ENCODE peak calls at places on chromosomes 6 and 20, in four cellular contexts. One of them, this sample, is unnamed. For H3K27me3 and H3K36me3, the result is how much of the 10 kb centered on the place peaks cover.

GRCh38 chr6:25028346-25028745 is 92.6 kb upstream of the RIPOR2 start:
- DNase-seq in heart left ventricle: no peak
- DNase-seq in lung: no peak
- DNase-seq in GM23248: no peak
- DNase-seq in this sample: no peak

GRCh38 chr6:120077489-120077888 is 727.9 kb upstream of the MAN1A1 start:
- DNase-seq in heart left ventricle: no peak
- DNase-seq in lung: no peak
- DNase-seq in GM23248: peak
- DNase-seq in this sample: no peak

GRCh38 chr20:59023616-59024015 is 4.4 kb downstream of the TUBB1 start:
- DNase-seq in heart left ventricle: no peak
- DNase-seq in GM23248: no peak
- DNase-seq in lung: no peak
- DNase-seq in this sample: no peak

GRCh38 chr20:25352746-25353145 is 37.9 kb downstream of the ABHD12 start:
- DNase-seq in lung: no peak
- DNase-seq in heart left ventricle: no peak
- DNase-seq in GM23248: no peak
- DNase-seq in this sample: no peak

GRCh38 chr20:57323034-57323433 is 6.6 kb upstream of the SPO11 start:
- DNase-seq in GM23248: peak
- DNase-seq in lung: no peak
- DNase-seq in heart left ventricle: no peak
- DNase-seq in this sample: no peak

GRCh38 chr20:53901064-53901463 is 169.3 kb downstream of the BCAS1 start:
- DNase-seq in lung: no peak
- DNase-seq in GM23248: peak
- DNase-seq in heart left ventricle: no peak
- DNase-seq in this sample: no peak

GRCh38 chr6:26363882-26364825 is 844 bp upstream of the BTN3A2 start:
- DNase-seq in GM23248: peak
- DNase-seq in lung: no peak
- DNase-seq in heart left ventricle: no peak
- DNase-seq in this sample: no peak

GRCh38 chr20:61731363-61732181 is 334.1 kb downstream of the TAF4 start:
- DNase-seq in heart left ventricle: no peak
- DNase-seq in lung: no peak
- DNase-seq in GM23248: peak
- DNase-seq in this sample: no peak

GRCh38 chr6:110566346-110567125 is 90.1 kb upstream of the SLC22A16 start:
- DNase-seq in heart left ventricle: no peak
- DNase-seq in GM23248: peak
- DNase-seq in lung: no peak
- DNase-seq in this sample: no peak

GRCh38 chr20:35992713-35993335 is 24.4 kb downstream of the CNBD2 start:
- DNase-seq in lung: peak
- DNase-seq in heart left ventricle: peak
- DNase-seq in GM23248: peak
- DNase-seq in this sample: no peak

GRCh38 chr6:36827261-36828079 is 11.8 kb downstream of the CPNE5 start:
- DNase-seq in lung: no peak
- DNase-seq in GM23248: peak
- DNase-seq in heart left ventricle: peak
- DNase-seq in this sample: no peak

GRCh38 chr6:89928604-89929003 is 34.3 kb downstream of the GJA10 start:
- DNase-seq in GM23248: peak
- DNase-seq in lung: no peak
- DNase-seq in heart left ventricle: no peak
- DNase-seq in this sample: no peak

GRCh38 chr6:53696351-53696750 is 30.8 kb upstream of the KLHL31 start:
- DNase-seq in lung: no peak
- DNase-seq in GM23248: no peak
- DNase-seq in heart left ventricle: no peak
- DNase-seq in this sample: no peak

GRCh38 chr6:112881027-112881426 is 533.9 kb downstream of the RFPL4B start:
- DNase-seq in lung: no peak
- DNase-seq in heart left ventricle: no peak
- DNase-seq in GM23248: peak
- DNase-seq in this sample: no peak

GRCh38 chr20:33796263-33796906 is 14.8 kb upstream of the CHMP4B start:
- DNase-seq in heart left ventricle: no peak
- DNase-seq in GM23248: no peak
- DNase-seq in lung: peak
- DNase-seq in this sample: no peak

GRCh38 chr6:37987008-37987407 is 167.5 kb downstream of the ZFAND3 start:
- DNase-seq in GM23248: peak
- DNase-seq in lung: no peak
- DNase-seq in heart left ventricle: no peak
- DNase-seq in this sample: no peak

GRCh38 chr20:10240655-10241054 is 22.0 kb downstream of the SNAP25 start:
- DNase-seq in heart left ventricle: no peak
- DNase-seq in GM23248: no peak
- DNase-seq in lung: no peak
- DNase-seq in this sample: no peak

GRCh38 chr6:66103354-66103753 is 396.3 kb upstream of the EYS start:
- DNase-seq in GM23248: no peak
- DNase-seq in lung: no peak
- DNase-seq in heart left ventricle: no peak
- DNase-seq in this sample: no peak

GRCh38 chr6:12136905-12137304 is 124.8 kb downstream of the HIVEP1 start:
- DNase-seq in lung: no peak
- DNase-seq in GM23248: peak
- DNase-seq in heart left ventricle: no peak
- DNase-seq in this sample: no peak

GRCh38 chr6:169190144-169190584 is 63.5 kb downstream of the THBS2 start:
- DNase-seq in heart left ventricle: peak
- DNase-seq in GM23248: peak
- DNase-seq in lung: peak
- DNase-seq in this sample: no peak

GRCh38 chr6:74940211-74940610 is 265.6 kb downstream of the COL12A1 start:
- DNase-seq in GM23248: peak
- DNase-seq in heart left ventricle: no peak
- DNase-seq in lung: no peak
- DNase-seq in this sample: no peak

GRCh38 chr6:16200231-16200941 is 38.0 kb upstream of the GMPR start:
- DNase-seq in lung: no peak
- DNase-seq in GM23248: peak
- DNase-seq in heart left ventricle: no peak
- DNase-seq in this sample: no peak

GRCh38 chr20:44643596-44644383 is 7.7 kb downstream of the ADA start:
- DNase-seq in lung: peak
- DNase-seq in heart left ventricle: peak
- DNase-seq in GM23248: peak
- DNase-seq in this sample: peak

GRCh38 chr6:149471801-149472200 is 13.0 kb downstream of the ZC3H12D start:
- DNase-seq in heart left ventricle: no peak
- DNase-seq in GM23248: no peak
- DNase-seq in lung: no peak
- DNase-seq in this sample: peak

GRCh38 chr6:133041020-133041419 is 200.1 kb upstream of the EYA4 start:
- DNase-seq in GM23248: no peak
- DNase-seq in heart left ventricle: peak
- DNase-seq in lung: no peak
- DNase-seq in this sample: no peak

GRCh38 chr6:150453357-150453756 is 84.5 kb downstream of the IYD start:
- DNase-seq in GM23248: no peak
- DNase-seq in heart left ventricle: no peak
- DNase-seq in lung: no peak
- DNase-seq in this sample: no peak

GRCh38 chr20:49496526-49497216 is 14.2 kb upstream of the KCNB1 start:
- DNase-seq in lung: no peak
- DNase-seq in heart left ventricle: no peak
- DNase-seq in GM23248: no peak
- DNase-seq in this sample: no peak

GRCh38 chr20:22302039-22302438 is 282.3 kb downstream of the FOXA2 start:
- DNase-seq in lung: no peak
- DNase-seq in heart left ventricle: no peak
- DNase-seq in GM23248: no peak
- DNase-seq in this sample: no peak

GRCh38 chr6:65771946-65772345 is 64.9 kb upstream of the EYS start:
- DNase-seq in heart left ventricle: no peak
- DNase-seq in GM23248: no peak
- DNase-seq in lung: no peak
- DNase-seq in this sample: no peak

GRCh38 chr6:165817148-165817547 is 154.1 kb upstream of the PDE10A start:
- DNase-seq in lung: no peak
- DNase-seq in heart left ventricle: no peak
- DNase-seq in GM23248: no peak
- DNase-seq in this sample: no peak

GRCh38 chr6:165811512-165811911 is 148.5 kb upstream of the PDE10A start:
- DNase-seq in heart left ventricle: no peak
- DNase-seq in lung: no peak
- DNase-seq in GM23248: no peak
- DNase-seq in this sample: no peak

GRCh38 chr6:165818200-165818599 is 155.2 kb upstream of the PDE10A start:
- DNase-seq in GM23248: no peak
- DNase-seq in heart left ventricle: no peak
- DNase-seq in lung: no peak
- DNase-seq in this sample: no peak

GRCh38 chr6:165817771-165818170 is 154.7 kb upstream of the PDE10A start:
- DNase-seq in GM23248: no peak
- DNase-seq in lung: no peak
- DNase-seq in heart left ventricle: no peak
- DNase-seq in this sample: no peak

GRCh38 chr6:165814669-165815068 is 151.6 kb upstream of the PDE10A start:
- DNase-seq in heart left ventricle: no peak
- DNase-seq in lung: no peak
- DNase-seq in GM23248: no peak
- DNase-seq in this sample: no peak
- H3K27me3 ChIP-seq in heart left ventricle: under half
- H3K27me3 ChIP-seq in lung: under half
- H3K27me3 ChIP-seq in GM23248: under half
- H3K27me3 ChIP-seq in this sample: under half

DNA sequence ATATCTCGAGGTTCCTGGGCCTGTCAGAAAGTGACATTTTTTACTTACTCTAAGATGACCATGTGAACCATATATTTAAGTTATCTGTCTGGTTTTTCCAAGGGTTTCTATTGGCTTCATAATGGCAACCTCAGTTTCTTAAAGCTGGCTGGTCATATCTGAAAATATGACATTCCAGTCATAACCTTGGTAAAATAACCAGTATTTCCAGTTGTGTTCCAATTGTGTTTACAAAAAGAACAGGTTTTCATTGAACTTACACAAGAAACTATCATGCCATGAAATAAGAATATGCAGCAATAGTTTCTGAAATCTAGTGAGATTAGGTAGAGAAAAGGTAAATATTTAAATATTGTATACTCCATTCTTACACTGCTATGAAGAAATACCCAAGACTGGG is 61.7 kb upstream of the HMGN3 start:
- DNase-seq in GM23248: no peak
- DNase-seq in lung: no peak
- DNase-seq in heart left ventricle: no peak
- DNase-seq in this sample: no peak
- H3K36me3 ChIP-seq in GM23248: under half
- H3K36me3 ChIP-seq in lung: under half
- H3K36me3 ChIP-seq in heart left ventricle: under half
- H3K36me3 ChIP-seq in this sample: under half

GRCh38 chr6:46014511-46015118 is 1.0 kb downstream of the CLIC5 start:
- DNase-seq in GM23248: no peak
- DNase-seq in heart left ventricle: peak
- DNase-seq in lung: no peak
- DNase-seq in this sample: no peak
- H3K27me3 ChIP-seq in GM23248: half or more
- H3K27me3 ChIP-seq in heart left ventricle: under half
- H3K27me3 ChIP-seq in lung: under half
- H3K27me3 ChIP-seq in this sample: under half

DNA sequence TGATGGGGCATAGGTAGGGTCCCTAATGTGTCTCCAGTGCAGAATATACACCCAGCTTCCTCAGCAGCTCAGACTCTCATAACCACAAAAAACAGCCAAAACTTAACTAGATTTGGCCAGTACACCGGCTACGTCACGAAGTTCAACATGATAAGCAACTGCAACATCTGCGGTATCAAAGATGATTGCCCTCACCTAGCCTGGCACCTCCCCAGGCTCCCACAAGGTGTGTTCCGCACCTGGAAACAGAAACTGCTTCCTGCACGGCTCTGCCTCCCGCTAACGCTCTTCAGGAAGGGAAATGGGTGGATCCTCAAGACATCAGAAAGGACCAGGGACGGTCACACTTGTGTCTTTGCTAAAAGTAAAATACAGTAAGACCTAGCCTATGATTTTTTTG is 9.5 kb downstream of the TXNDC5 start:
- DNase-seq in heart left ventricle: no peak
- DNase-seq in GM23248: no peak
- DNase-seq in lung: no peak
- DNase-seq in this sample: no peak
- H3K36me3 ChIP-seq in heart left ventricle: half or more
- H3K36me3 ChIP-seq in GM23248: half or more
- H3K36me3 ChIP-seq in lung: under half
- H3K36me3 ChIP-seq in this sample: under half

GRCh38 chr20:3081641-3082040 is 2.9 kb downstream of the AVP start:
- DNase-seq in GM23248: no peak
- DNase-seq in lung: no peak
- DNase-seq in heart left ventricle: no peak
- DNase-seq in this sample: no peak
- H3K27me3 ChIP-seq in GM23248: under half
- H3K27me3 ChIP-seq in lung: under half
- H3K27me3 ChIP-seq in heart left ventricle: under half
- H3K27me3 ChIP-seq in this sample: under half

DNA sequence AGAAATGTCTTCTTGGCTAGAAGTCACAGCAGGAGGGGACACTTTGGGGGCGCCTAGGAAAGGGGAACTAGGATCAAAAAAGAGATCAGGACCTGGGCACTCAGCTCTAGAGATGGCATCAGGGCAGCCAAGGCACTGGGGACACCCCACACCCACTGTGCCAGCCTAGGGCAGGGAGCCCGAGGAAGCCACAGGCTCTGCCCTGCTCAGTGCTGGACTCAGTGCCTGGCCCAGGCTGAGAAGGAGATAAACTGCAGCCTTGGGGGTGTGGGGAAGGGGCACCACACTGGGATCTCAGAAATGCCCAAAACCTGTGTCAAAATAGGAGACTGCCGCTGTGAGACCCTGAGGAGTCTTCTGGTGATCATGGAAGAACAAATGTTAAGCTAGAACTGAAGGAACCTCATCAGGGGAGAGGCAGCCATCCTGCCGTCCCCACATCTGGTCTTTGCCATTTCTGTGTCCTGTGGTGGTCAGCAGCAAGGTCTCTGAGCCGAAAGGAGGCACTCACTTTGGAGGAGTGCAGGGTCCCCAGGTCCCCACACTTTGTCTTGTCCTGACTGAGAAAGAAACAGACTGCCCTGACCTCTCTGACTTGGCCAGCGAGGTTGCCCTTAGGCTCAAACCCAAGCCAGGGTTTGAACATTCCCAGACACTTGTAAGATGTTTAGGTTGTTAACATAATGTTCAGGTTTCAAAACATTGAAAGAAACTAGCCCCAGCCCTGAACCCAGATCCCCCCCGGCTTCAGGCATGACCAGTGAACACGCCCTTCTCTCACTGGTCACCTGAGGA is 2.3 kb downstream of the ARFRP1 start:
- DNase-seq in GM23248: no peak
- DNase-seq in lung: no peak
- DNase-seq in heart left ventricle: no peak
- DNase-seq in this sample: no peak
- H3K36me3 ChIP-seq in GM23248: under half
- H3K36me3 ChIP-seq in lung: under half
- H3K36me3 ChIP-seq in heart left ventricle: half or more
- H3K36me3 ChIP-seq in this sample: under half

GRCh38 chr20:51569815-51570741 is 27.6 kb upstream of the NFATC2 start:
- DNase-seq in heart left ventricle: peak
- DNase-seq in lung: no peak
- DNase-seq in GM23248: peak
- DNase-seq in this sample: no peak
- H3K27me3 ChIP-seq in heart left ventricle: under half
- H3K27me3 ChIP-seq in lung: under half
- H3K27me3 ChIP-seq in GM23248: under half
- H3K27me3 ChIP-seq in this sample: under half